ENCODE peak calls at places on chromosomes 4 and X, in four cellular contexts. C is AG04450, L is thoracic aorta, I is H1. O is an unnamed sample. For H3K9me3, the result is how much of the 10 kb centered on the place peaks cover.

GRCh38 chrX:18995216-18995615 is 11.3 kb upstream of the PHKA2 start:
- DNase-seq in C (no peak), I (no peak), L (no peak), O (no peak)

GRCh38 chr4:13546855-13547562 is 2.7 kb upstream of the NKX3-2 start:
- DNase-seq in L (no peak), C (no peak), I (peak), O (no peak)

GRCh38 chrX:122625821-122626220 is 558.3 kb upstream of the GRIA3 start:
- DNase-seq in L (no peak), I (no peak), C (no peak), O (no peak)

GRCh38 chr4:145660064-145660463 is 19.9 kb upstream of the C4orf51 start:
- DNase-seq in L (no peak), C (no peak), I (no peak), O (no peak)

GRCh38 chr4:7818676-7819041 is 121.0 kb downstream of the AFAP1 start:
- DNase-seq in I (no peak), C (no peak), L (no peak), O (no peak)

GRCh38 chr4:1472911-1473518 is 66.8 kb upstream of the NKX1-1 start:
- DNase-seq in C (no peak), I (no peak), L (no peak), O (no peak)

GRCh38 chr4:39526810-39527295 is 386 bp downstream of the UGDH start:
- DNase-seq in C (no peak), I (no peak), L (no peak), O (no peak)

GRCh38 chr4:137950286-137950685 is 291.9 kb downstream of the SLC7A11 start:
- DNase-seq in L (no peak), C (no peak), I (no peak), O (no peak)

GRCh38 chr4:82519072-82519471 is 42.7 kb downstream of the TMEM150C start:
- DNase-seq in L (no peak), C (no peak), I (no peak), O (no peak)

GRCh38 chr4:39576268-39576667 is 49.0 kb upstream of the UGDH start:
- DNase-seq in I (no peak), C (no peak), L (no peak), O (no peak)

GRCh38 chr4:726235-726787 is 20.7 kb downstream of the PCGF3 start:
- DNase-seq in C (no peak), I (no peak), L (no peak), O (no peak)

GRCh38 chrX:40108959-40109287 is 11.2 kb upstream of the BCOR start:
- DNase-seq in C (no peak), I (peak), L (no peak), O (peak)

GRCh38 chr4:179465131-179465797 is 2023.0 kb upstream of the AGA start:
- DNase-seq in I (no peak), C (no peak), L (no peak), O (no peak)

GRCh38 chr4:40395908-40396806 is 61.0 kb downstream of the CHRNA9 start:
- DNase-seq in L (no peak), I (no peak), C (no peak), O (peak)

GRCh38 chr4:63663870-63664269 is 745.4 kb downstream of the TECRL start:
- DNase-seq in I (no peak), C (no peak), L (no peak), O (no peak)

GRCh38 chrX:44914532-44915198 is 41.7 kb downstream of the KDM6A start:
- DNase-seq in C (no peak), I (no peak), L (no peak), O (no peak)

GRCh38 chrX:133985164-133986007 is at the start of gene GPC3:
- DNase-seq in C (no peak), L (no peak), I (peak), O (peak)

GRCh38 chr4:108036252-108036651 is 46.6 kb downstream of the HADH start:
- DNase-seq in C (no peak), I (no peak), L (no peak), O (no peak)

GRCh38 chrX:129930941-129931410 is 25.0 kb downstream of the UTP14A start:
- DNase-seq in I (peak), L (no peak), C (no peak), O (no peak)

GRCh38 chr4:110589297-110589696 is 33.6 kb downstream of the PITX2 start:
- DNase-seq in C (no peak), I (no peak), L (no peak), O (no peak)

GRCh38 chr4:182207806-182208483 is 35.3 kb upstream of the TENM3 start:
- DNase-seq in L (no peak), C (peak), I (no peak), O (no peak)

GRCh38 chr4:108247511-108248088 is 78.9 kb upstream of the LEF1 start:
- DNase-seq in I (peak), C (no peak), L (no peak), O (peak)

GRCh38 chr4:526971-527460 is 28.0 kb downstream of the PIGG start:
- DNase-seq in L (no peak), C (no peak), I (no peak), O (no peak)

GRCh38 chrX:67094061-67094460 is 449.8 kb upstream of the AR start:
- DNase-seq in C (no peak), L (no peak), I (peak), O (no peak)

GRCh38 chr4:139617702-139618490 is 47.7 kb upstream of the MGST2 start:
- DNase-seq in I (no peak), C (no peak), L (no peak), O (no peak)
- TF ChIP-seq CTCF in I (no peak), C (peak), L (peak), O (no peak)

GRCh38 chrX:144681501-144681900 is 565.8 kb upstream of the SPANXN1 start:
- DNase-seq in I (no peak), C (no peak), L (no peak), O (no peak)
- H3K9me3 ChIP-seq in I (under half), C (under half), L (under half), O (under half)

GRCh38 chrX:154729439-154729838 is 21.4 kb downstream of the GAB3 start:
- DNase-seq in I (no peak), L (no peak), C (no peak), O (no peak)

GRCh38 chrX:154732421-154733071 is 18.3 kb downstream of the GAB3 start:
- DNase-seq in C (no peak), I (no peak), L (no peak), O (no peak)

GRCh38 chrX:154731881-154732280 is 19.0 kb downstream of the GAB3 start:
- DNase-seq in I (no peak), C (no peak), L (no peak), O (no peak)

GRCh38 chrX:154730271-154730883 is 20.5 kb downstream of the GAB3 start:
- DNase-seq in L (no peak), I (no peak), C (no peak), O (no peak)

GRCh38 chrX:154731203-154731602 is 19.7 kb downstream of the GAB3 start:
- DNase-seq in L (no peak), C (no peak), I (no peak), O (no peak)
- H3K27ac ChIP-seq in L (no peak), C (no peak), I (no peak), O (no peak)

DNA sequence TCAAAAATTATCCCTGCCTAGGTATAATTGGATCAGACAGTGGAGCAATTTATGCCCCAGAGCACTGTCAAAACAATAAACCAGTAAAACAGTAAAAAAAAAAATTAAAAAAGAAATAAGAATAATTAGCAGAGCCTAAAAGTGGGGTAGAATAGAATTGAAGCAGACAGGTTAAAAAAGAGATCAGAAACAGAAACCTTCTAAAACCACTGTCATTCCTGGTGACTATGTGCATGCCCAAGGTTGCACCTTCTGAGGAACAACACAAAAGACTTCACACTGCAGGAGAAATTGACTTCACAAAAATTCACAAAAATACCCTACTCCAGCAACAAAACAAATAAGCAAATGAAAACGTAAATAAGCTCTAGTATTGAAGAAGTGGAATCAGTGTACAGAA is 168.6 kb downstream of the SPANXA1 start:
- DNase-seq in C (no peak), L (no peak), I (no peak), O (no peak)
- TF ChIP-seq CTCF in C (no peak), L (no peak), I (no peak), O (no peak)

GRCh38 chr4:149306537-149306936 is 509.1 kb downstream of the IQCM start:
- DNase-seq in C (no peak), I (no peak), L (no peak), O (no peak)

GRCh38 chr4:149311076-149311475 is 504.6 kb downstream of the IQCM start:
- DNase-seq in I (no peak), C (no peak), L (no peak), O (no peak)
- H3K9me3 ChIP-seq in I (under half), C (under half), L (under half), O (under half)

DNA sequence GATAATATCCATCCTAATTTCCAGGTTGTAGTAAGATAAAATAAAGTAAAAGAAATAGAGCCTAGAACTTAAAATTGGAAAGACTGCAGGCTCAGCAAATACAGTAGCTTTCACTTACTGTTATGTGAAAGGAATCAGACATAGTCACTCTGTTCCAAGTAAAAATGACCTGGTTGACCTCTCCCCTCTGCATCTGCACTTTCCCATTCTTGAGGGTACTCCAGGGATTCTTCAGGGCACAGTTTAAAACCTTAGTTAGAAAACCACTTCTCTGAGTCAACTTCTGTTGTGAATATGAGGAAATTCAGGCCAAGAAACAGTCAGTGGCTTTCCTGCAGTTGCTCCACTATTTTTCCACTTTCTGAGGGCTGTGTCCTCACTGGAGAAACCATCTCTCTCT is 42.9 kb downstream of the FRAS1 start:
- DNase-seq in L (no peak), I (no peak), C (no peak), O (no peak)
- H3K27ac ChIP-seq in L (no peak), I (no peak), C (no peak), O (no peak)

GRCh38 chrX:153828723-153829548 is 1.4 kb downstream of the PDZD4 start:
- DNase-seq in C (no peak), I (peak), L (no peak), O (no peak)
- TF ChIP-seq CTCF in C (no peak), I (no peak), L (no peak), O (no peak)

DNA sequence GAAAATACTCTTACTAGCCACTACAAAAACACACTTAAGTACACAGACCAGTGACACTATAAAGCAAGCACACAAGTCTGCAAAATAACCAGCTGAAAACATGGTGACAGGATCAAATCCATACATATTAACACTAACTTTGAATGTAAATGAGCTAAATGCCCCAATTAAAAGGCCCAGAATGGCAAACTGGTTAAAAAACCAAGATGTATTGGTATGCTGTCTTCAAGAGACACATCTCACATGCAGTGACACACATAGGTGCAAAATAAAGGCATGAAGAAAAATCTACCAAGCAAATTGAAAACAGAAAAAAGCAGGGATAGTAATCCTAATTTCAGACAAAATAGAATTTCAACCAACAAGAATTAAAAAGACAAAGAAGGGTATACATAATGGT is 10.9 kb downstream of the PF4 start:
- DNase-seq in C (no peak), I (no peak), L (no peak), O (no peak)
- H3K9me3 ChIP-seq in C (under half), I (under half), L (under half), O (under half)